ENCODE peak calls at places on chromosomes 4 and X, in six cellular contexts. H is stimulated activated naive B cell treated with anti-CD40 and anti-IgM and Interleukin-4, amounts not matched to agents 10 μg/mL and 1 μg/mL and 100 μg/mL, for 72 hours; Z is cardiac fibroblast; C is RCC 7860; J is mucosa of gallbladder; T is hippocampal formation. G is an unnamed sample.

GRCh38 chr4:173508386-173509002 is 21.5 kb downstream of the HAND2 start:
- DNase-seq in H (no peak), J (no peak), T (no peak), Z (no peak), C (no peak), G (no peak)

GRCh38 chr4:45155081-45155777 is 428.9 kb upstream of the GNPDA2 start:
- DNase-seq in Z (peak; percentile 72), H (no peak), C (no peak), J (no peak), T (no peak), G (peak; percentile 79)

GRCh38 chr4:128155874-128156456 is 94.9 kb downstream of the LARP1B start:
- DNase-seq in C (no peak), T (no peak), H (no peak), J (no peak), Z (no peak), G (no peak)

GRCh38 chrX:44542567-44543325 is at the start of gene FUNDC1:
- DNase-seq in H (peak; percentile 96), C (peak; percentile 81), T (peak; percentile 88), Z (peak; percentile 96), J (peak; percentile 95), G (peak; percentile 95)

GRCh38 chr4:153639556-153640475 is 44.3 kb upstream of the TLR2 start:
- DNase-seq in J (no peak), H (no peak), T (no peak), C (no peak), Z (no peak), G (no peak)

GRCh38 chr4:147547314-147548056 is 66.6 kb downstream of the EDNRA start:
- DNase-seq in T (no peak), J (no peak), H (no peak), C (no peak), Z (peak; percentile 46), G (peak; percentile 83)

GRCh38 chr4:21915761-21916160 is 32.8 kb downstream of the KCNIP4 start:
- DNase-seq in T (no peak), J (no peak), H (no peak), Z (no peak), C (no peak), G (no peak)

GRCh38 chrX:103157511-103158316 is 57.2 kb upstream of the BEX4 start:
- DNase-seq in H (no peak), J (peak; percentile 27), Z (peak; percentile 71), T (peak; percentile 34), C (no peak), G (peak; percentile 71)

GRCh38 chr4:55722132-55722531 is 86.0 kb upstream of the NMU start:
- DNase-seq in T (no peak), C (no peak), H (no peak), J (no peak), Z (no peak), G (no peak)

GRCh38 chr4:125781656-125782055 is 466.9 kb downstream of the FAT4 start:
- DNase-seq in Z (no peak), C (no peak), T (peak; percentile 2), J (no peak), H (no peak), G (no peak)

GRCh38 chr4:172652369-172652768 is 516.2 kb upstream of the GALNT7 start:
- DNase-seq in J (no peak), Z (no peak), C (no peak), T (no peak), H (no peak), G (no peak)

GRCh38 chrX:47112316-47112954 is 32.1 kb downstream of the NDUFB11 start:
- DNase-seq in H (no peak), Z (peak; percentile 14), C (no peak), J (no peak), T (no peak), G (no peak)

GRCh38 chr4:74541611-74542177 is 96.8 kb downstream of the AREG start:
- DNase-seq in T (no peak), Z (no peak), H (no peak), J (no peak), C (no peak), G (no peak)

GRCh38 chr4:101780284-101780683 is 10.2 kb upstream of the BANK1 start:
- DNase-seq in J (no peak), C (no peak), T (no peak), H (no peak), Z (no peak), G (no peak)

GRCh38 chr4:156929706-156930105 is 41.9 kb downstream of the PDGFC start:
- DNase-seq in J (no peak), Z (no peak), C (no peak), T (no peak), H (no peak), G (no peak)